ENCODE peak calls at places on chromosomes 5 and 9, in six cellular contexts. One of them, this sample, is unnamed.
A peak's percentile ranks its signal among the peaks of the same experiment; 100 is the strongest.

GRCh38 chr5:81856948-81857928 is 106.3 kb upstream of the SSBP2 start:
- DNase-seq in GM12878: no peak
- DNase-seq in HepG2: no peak
- DNase-seq in HCT116: no peak
- DNase-seq in SK-N-SH: peak; percentile 81
- DNase-seq in H1: peak; percentile 55
- DNase-seq in this sample: no peak

GRCh38 chr9:123541441-123541840 is 185.4 kb downstream of the CRB2 start:
- DNase-seq in SK-N-SH: no peak
- DNase-seq in HCT116: no peak
- DNase-seq in H1: no peak
- DNase-seq in GM12878: no peak
- DNase-seq in HepG2: no peak
- DNase-seq in this sample: no peak

GRCh38 chr9:128409998-128410397 is 10.7 kb upstream of the CERCAM start:
- DNase-seq in HepG2: peak; percentile 24
- DNase-seq in SK-N-SH: no peak
- DNase-seq in GM12878: no peak
- DNase-seq in H1: no peak
- DNase-seq in HCT116: no peak
- DNase-seq in this sample: peak; percentile 59

GRCh38 chr5:83563631-83564030 is 92.1 kb downstream of the VCAN start:
- DNase-seq in HepG2: peak; percentile 88
- DNase-seq in GM12878: no peak
- DNase-seq in HCT116: no peak
- DNase-seq in H1: no peak
- DNase-seq in SK-N-SH: no peak
- DNase-seq in this sample: peak; percentile 45

GRCh38 chr9:27118916-27119315 is 9.9 kb downstream of the TEK start:
- DNase-seq in SK-N-SH: no peak
- DNase-seq in GM12878: no peak
- DNase-seq in H1: no peak
- DNase-seq in HCT116: no peak
- DNase-seq in HepG2: no peak
- DNase-seq in this sample: no peak

GRCh38 chr9:121302341-121302740 is 34.4 kb downstream of the GSN start:
- DNase-seq in GM12878: no peak
- DNase-seq in SK-N-SH: no peak
- DNase-seq in H1: no peak
- DNase-seq in HepG2: no peak
- DNase-seq in HCT116: no peak
- DNase-seq in this sample: no peak

GRCh38 chr9:126690431-126691051 is 76.8 kb downstream of the LMX1B start:
- DNase-seq in SK-N-SH: peak; percentile 82
- DNase-seq in HCT116: peak; percentile 24
- DNase-seq in HepG2: no peak
- DNase-seq in GM12878: no peak
- DNase-seq in H1: peak; percentile 95
- DNase-seq in this sample: peak; percentile 92

GRCh38 chr5:112549605-112550161 is 130.6 kb upstream of the EPB41L4A start:
- DNase-seq in HCT116: no peak
- DNase-seq in HepG2: no peak
- DNase-seq in GM12878: no peak
- DNase-seq in SK-N-SH: no peak
- DNase-seq in H1: no peak
- DNase-seq in this sample: no peak

GRCh38 chr5:96537386-96537785 is 104.3 kb upstream of the PCSK1 start:
- DNase-seq in H1: no peak
- DNase-seq in GM12878: no peak
- DNase-seq in SK-N-SH: no peak
- DNase-seq in HCT116: no peak
- DNase-seq in HepG2: no peak
- DNase-seq in this sample: no peak

GRCh38 chr9:77019010-77019809 is at the start of gene FOXB2:
- DNase-seq in SK-N-SH: peak; percentile 35
- DNase-seq in GM12878: no peak
- DNase-seq in H1: peak; percentile 81
- DNase-seq in HCT116: no peak
- DNase-seq in HepG2: no peak
- DNase-seq in this sample: no peak

GRCh38 chr9:35756275-35756742 is 2.2 kb upstream of the MSMP start:
- DNase-seq in SK-N-SH: no peak
- DNase-seq in GM12878: no peak
- DNase-seq in HCT116: peak; percentile 58
- DNase-seq in HepG2: no peak
- DNase-seq in H1: no peak
- DNase-seq in this sample: no peak

GRCh38 chr5:154165886-154166285 is 24.6 kb upstream of the GALNT10 start:
- DNase-seq in GM12878: no peak
- DNase-seq in SK-N-SH: no peak
- DNase-seq in H1: peak; percentile 52
- DNase-seq in HCT116: no peak
- DNase-seq in HepG2: no peak
- DNase-seq in this sample: no peak

GRCh38 chr5:23367863-23368262 is 139.5 kb upstream of the PRDM9 start:
- DNase-seq in HCT116: no peak
- DNase-seq in H1: no peak
- DNase-seq in GM12878: no peak
- DNase-seq in SK-N-SH: no peak
- DNase-seq in HepG2: no peak
- DNase-seq in this sample: no peak

GRCh38 chr5:173671121-173671949 is 54.9 kb upstream of the BOD1 start:
- DNase-seq in SK-N-SH: no peak
- DNase-seq in H1: no peak
- DNase-seq in HepG2: peak; percentile 60
- DNase-seq in GM12878: no peak
- DNase-seq in HCT116: no peak
- DNase-seq in this sample: no peak

GRCh38 chr5:52283221-52283620 is 504.5 kb upstream of the ITGA1 start:
- DNase-seq in H1: no peak
- DNase-seq in HepG2: no peak
- DNase-seq in GM12878: no peak
- DNase-seq in SK-N-SH: no peak
- DNase-seq in HCT116: no peak
- DNase-seq in this sample: no peak

GRCh38 chr5:104793452-104794120 is 1231.0 kb upstream of the NUDT12 start:
- DNase-seq in SK-N-SH: no peak
- DNase-seq in HepG2: no peak
- DNase-seq in GM12878: no peak
- DNase-seq in HCT116: no peak
- DNase-seq in H1: no peak
- DNase-seq in this sample: no peak

GRCh38 chr9:126149661-126150060 is 177.0 kb upstream of the MVB12B start:
- DNase-seq in H1: peak; percentile 33
- DNase-seq in SK-N-SH: peak; percentile 20
- DNase-seq in HCT116: no peak
- DNase-seq in GM12878: no peak
- DNase-seq in HepG2: peak; percentile 24
- DNase-seq in this sample: no peak

GRCh38 chr5:91955610-91956009 is 572.5 kb upstream of the ARRDC3 start:
- DNase-seq in HCT116: no peak
- DNase-seq in H1: no peak
- DNase-seq in GM12878: no peak
- DNase-seq in HepG2: no peak
- DNase-seq in SK-N-SH: no peak
- DNase-seq in this sample: no peak

GRCh38 chr5:1882337-1883119 is at the start of gene IRX4:
- DNase-seq in HepG2: no peak
- DNase-seq in H1: peak; percentile 84
- DNase-seq in HCT116: peak; percentile 42
- DNase-seq in SK-N-SH: peak; percentile 50
- DNase-seq in GM12878: no peak
- DNase-seq in this sample: peak; percentile 84

GRCh38 chr5:1100652-1101574 is 10.9 kb downstream of the SLC12A7 start:
- DNase-seq in GM12878: no peak
- DNase-seq in HepG2: no peak
- DNase-seq in H1: no peak
- DNase-seq in HCT116: no peak
- DNase-seq in SK-N-SH: no peak
- DNase-seq in this sample: no peak

GRCh38 chr5:136399512-136399911 is 34.2 kb upstream of the TRPC7 start:
- DNase-seq in GM12878: no peak
- DNase-seq in H1: no peak
- DNase-seq in HepG2: no peak
- DNase-seq in SK-N-SH: no peak
- DNase-seq in HCT116: no peak
- DNase-seq in this sample: no peak

GRCh38 chr9:114958021-114958846 is 27.8 kb upstream of the TNFSF8 start:
- DNase-seq in SK-N-SH: no peak
- DNase-seq in HCT116: no peak
- DNase-seq in H1: no peak
- DNase-seq in HepG2: no peak
- DNase-seq in GM12878: no peak
- DNase-seq in this sample: no peak

GRCh38 chr5:171579849-171580505 is 160.5 kb downstream of the FGF18 start:
- DNase-seq in HepG2: no peak
- DNase-seq in H1: no peak
- DNase-seq in HCT116: no peak
- DNase-seq in SK-N-SH: no peak
- DNase-seq in GM12878: no peak
- DNase-seq in this sample: no peak

GRCh38 chr5:141880961-141881801 is 3.0 kb upstream of the PCDH1 start:
- DNase-seq in GM12878: peak; percentile 40
- DNase-seq in SK-N-SH: peak; percentile 45
- DNase-seq in HCT116: no peak
- DNase-seq in H1: peak; percentile 43
- DNase-seq in HepG2: no peak
- DNase-seq in this sample: no peak

GRCh38 chr5:141778211-141778610 is 96.2 kb upstream of the ARAP3 start:
- DNase-seq in HCT116: no peak
- DNase-seq in GM12878: no peak
- DNase-seq in SK-N-SH: no peak
- DNase-seq in HepG2: no peak
- DNase-seq in H1: no peak
- DNase-seq in this sample: no peak

GRCh38 chr9:69874301-69875060 is 53.9 kb downstream of the CFAP95 start:
- DNase-seq in HCT116: no peak
- DNase-seq in HepG2: no peak
- DNase-seq in GM12878: no peak
- DNase-seq in SK-N-SH: peak; percentile 24
- DNase-seq in H1: no peak
- DNase-seq in this sample: no peak

GRCh38 chr9:107246259-107247254 is 36.5 kb upstream of the RAD23B start:
- DNase-seq in GM12878: no peak
- DNase-seq in SK-N-SH: no peak
- DNase-seq in HCT116: no peak
- DNase-seq in H1: peak; percentile 70
- DNase-seq in HepG2: no peak
- DNase-seq in this sample: no peak

GRCh38 chr5:5795074-5795779 is 372.8 kb downstream of the ICE1 start:
- DNase-seq in H1: peak; percentile 14
- DNase-seq in HepG2: no peak
- DNase-seq in GM12878: no peak
- DNase-seq in SK-N-SH: no peak
- DNase-seq in HCT116: no peak
- DNase-seq in this sample: no peak

GRCh38 chr9:134936021-134936761 is 18.5 kb upstream of the FCN1 start:
- DNase-seq in HepG2: no peak
- DNase-seq in GM12878: no peak
- DNase-seq in SK-N-SH: no peak
- DNase-seq in H1: no peak
- DNase-seq in HCT116: no peak
- DNase-seq in this sample: no peak

GRCh38 chr5:134547999-134548626 is 22.6 kb downstream of the JADE2 start:
- DNase-seq in SK-N-SH: no peak
- DNase-seq in GM12878: no peak
- DNase-seq in HCT116: no peak
- DNase-seq in H1: no peak
- DNase-seq in HepG2: no peak
- DNase-seq in this sample: no peak

GRCh38 chr9:137232510-137232909 is 1.8 kb downstream of the SLC34A3 start:
- DNase-seq in H1: no peak
- DNase-seq in HCT116: no peak
- DNase-seq in SK-N-SH: no peak
- DNase-seq in HepG2: no peak
- DNase-seq in GM12878: no peak
- DNase-seq in this sample: no peak

GRCh38 chr5:64505769-64506566 is at the start of gene RGS7BP:
- DNase-seq in HCT116: no peak
- DNase-seq in SK-N-SH: peak; percentile 38
- DNase-seq in H1: peak; percentile 78
- DNase-seq in HepG2: no peak
- DNase-seq in GM12878: no peak
- DNase-seq in this sample: peak; percentile 7
- TF ChIP-seq JUND in HCT116: no peak
- TF ChIP-seq JUND in SK-N-SH: no peak
- TF ChIP-seq JUND in H1: no peak
- TF ChIP-seq JUND in HepG2: no peak
- TF ChIP-seq JUND in GM12878: no peak
- TF ChIP-seq JUND in this sample: no peak

GRCh38 chr5:175590471-175590881 is 67.4 kb upstream of the HRH2 start:
- DNase-seq in HepG2: no peak
- DNase-seq in H1: no peak
- DNase-seq in HCT116: no peak
- DNase-seq in SK-N-SH: no peak
- DNase-seq in GM12878: no peak
- DNase-seq in this sample: no peak

GRCh38 chr5:175593794-175594193 is 64.1 kb upstream of the HRH2 start:
- DNase-seq in GM12878: no peak
- DNase-seq in H1: no peak
- DNase-seq in HCT116: no peak
- DNase-seq in SK-N-SH: no peak
- DNase-seq in HepG2: no peak
- DNase-seq in this sample: no peak

GRCh38 chr5:175591293-175591692 is 66.6 kb upstream of the HRH2 start:
- DNase-seq in HepG2: no peak
- DNase-seq in H1: no peak
- DNase-seq in SK-N-SH: no peak
- DNase-seq in GM12878: no peak
- DNase-seq in HCT116: no peak
- DNase-seq in this sample: no peak

GRCh38 chr5:175588709-175589429 is 69.0 kb upstream of the HRH2 start:
- DNase-seq in H1: no peak
- DNase-seq in HCT116: no peak
- DNase-seq in SK-N-SH: no peak
- DNase-seq in HepG2: no peak
- DNase-seq in GM12878: no peak
- DNase-seq in this sample: no peak

GRCh38 chr5:175589714-175590113 is 68.2 kb upstream of the HRH2 start:
- DNase-seq in HepG2: no peak
- DNase-seq in SK-N-SH: no peak
- DNase-seq in GM12878: no peak
- DNase-seq in HCT116: no peak
- DNase-seq in H1: no peak
- DNase-seq in this sample: no peak
- TF ChIP-seq JUND in HepG2: no peak
- TF ChIP-seq JUND in SK-N-SH: no peak
- TF ChIP-seq JUND in GM12878: no peak
- TF ChIP-seq JUND in HCT116: no peak
- TF ChIP-seq JUND in H1: no peak
- TF ChIP-seq JUND in this sample: no peak

GRCh38 chr9:89753472-89754055 is 148.8 kb downstream of the GADD45G start:
- DNase-seq in SK-N-SH: no peak
- DNase-seq in GM12878: no peak
- DNase-seq in HepG2: no peak
- DNase-seq in HCT116: no peak
- DNase-seq in H1: no peak
- DNase-seq in this sample: no peak
- TF ChIP-seq JUND in SK-N-SH: no peak
- TF ChIP-seq JUND in GM12878: no peak
- TF ChIP-seq JUND in HepG2: no peak
- TF ChIP-seq JUND in HCT116: no peak
- TF ChIP-seq JUND in H1: no peak
- TF ChIP-seq JUND in this sample: no peak

GRCh38 chr5:102818934-102819333 is 63.8 kb downstream of the PAM start:
- DNase-seq in H1: no peak
- DNase-seq in HCT116: no peak
- DNase-seq in SK-N-SH: no peak
- DNase-seq in HepG2: no peak
- DNase-seq in GM12878: no peak
- DNase-seq in this sample: no peak
- TF ChIP-seq JUND in H1: no peak
- TF ChIP-seq JUND in HCT116: no peak
- TF ChIP-seq JUND in SK-N-SH: no peak
- TF ChIP-seq JUND in HepG2: no peak
- TF ChIP-seq JUND in GM12878: no peak
- TF ChIP-seq JUND in this sample: no peak

This sample was measured in T47D.